ENCODE peak calls at places on chromosomes 3 and 15, in four cellular contexts. One of them, this sample, is unnamed.

GRCh38 chr3:48399387-48400172 is 27.6 kb downstream of the FBXW12 start:
- DNase-seq in cardiac muscle cell: no peak
- DNase-seq in hepatocyte: peak; percentile 4
- DNase-seq in endodermal cell: peak; percentile 57
- DNase-seq in this sample: peak; percentile 67

GRCh38 chr3:37511357-37511970 is 337.1 kb upstream of the LRRFIP2 start:
- DNase-seq in cardiac muscle cell: no peak
- DNase-seq in hepatocyte: no peak
- DNase-seq in endodermal cell: no peak
- DNase-seq in this sample: peak; percentile 63

GRCh38 chr3:41434781-41435180 is 235.5 kb downstream of the CTNNB1 start:
- DNase-seq in cardiac muscle cell: peak; percentile 11
- DNase-seq in hepatocyte: no peak
- DNase-seq in endodermal cell: no peak
- DNase-seq in this sample: no peak

GRCh38 chr3:8837172-8837571 is 67.8 kb upstream of the OXTR start:
- DNase-seq in cardiac muscle cell: peak; percentile 52
- DNase-seq in hepatocyte: no peak
- DNase-seq in endodermal cell: peak; percentile 33
- DNase-seq in this sample: no peak

GRCh38 chr15:48695088-48695834 is 49.8 kb upstream of the FBN1 start:
- DNase-seq in cardiac muscle cell: peak; percentile 78
- DNase-seq in hepatocyte: no peak
- DNase-seq in endodermal cell: no peak
- DNase-seq in this sample: no peak

GRCh38 chr3:61956236-61956635 is 394.9 kb downstream of the PTPRG start:
- DNase-seq in cardiac muscle cell: peak; percentile 71
- DNase-seq in hepatocyte: no peak
- DNase-seq in endodermal cell: no peak
- DNase-seq in this sample: no peak

GRCh38 chr15:98382139-98382538 is 266.2 kb upstream of the IGF1R start:
- DNase-seq in cardiac muscle cell: no peak
- DNase-seq in hepatocyte: no peak
- DNase-seq in endodermal cell: peak; percentile 67
- DNase-seq in this sample: no peak

GRCh38 chr3:149812165-149812605 is 830 bp upstream of the RNF13 start:
- DNase-seq in cardiac muscle cell: no peak
- DNase-seq in hepatocyte: no peak
- DNase-seq in endodermal cell: no peak
- DNase-seq in this sample: no peak

GRCh38 chr15:45587861-45588170 is 637 bp downstream of the BLOC1S6 start:
- DNase-seq in cardiac muscle cell: no peak
- DNase-seq in hepatocyte: no peak
- DNase-seq in endodermal cell: no peak
- DNase-seq in this sample: no peak

GRCh38 chr3:128170866-128171516 is 17.7 kb downstream of the EEFSEC start:
- DNase-seq in cardiac muscle cell: peak; percentile 87
- DNase-seq in hepatocyte: peak; percentile 86
- DNase-seq in endodermal cell: peak; percentile 68
- DNase-seq in this sample: peak; percentile 85

GRCh38 chr3:187016639-187017345 is 86.5 kb downstream of the ST6GAL1 start:
- DNase-seq in cardiac muscle cell: peak; percentile 86
- DNase-seq in hepatocyte: peak; percentile 50
- DNase-seq in endodermal cell: no peak
- DNase-seq in this sample: no peak

GRCh38 chr3:81968628-81969027 is 207.2 kb upstream of the GBE1 start:
- DNase-seq in cardiac muscle cell: no peak
- DNase-seq in hepatocyte: no peak
- DNase-seq in endodermal cell: no peak
- DNase-seq in this sample: no peak

GRCh38 chr3:73327052-73327451 is 265.6 kb downstream of the EBLN2 start:
- DNase-seq in cardiac muscle cell: no peak
- DNase-seq in hepatocyte: no peak
- DNase-seq in endodermal cell: no peak
- DNase-seq in this sample: no peak

GRCh38 chr3:68861521-68861920 is 70.8 kb downstream of the TAFA4 start:
- DNase-seq in cardiac muscle cell: no peak
- DNase-seq in hepatocyte: no peak
- DNase-seq in endodermal cell: no peak
- DNase-seq in this sample: no peak

GRCh38 chr3:68866157-68866556 is 66.2 kb downstream of the TAFA4 start:
- DNase-seq in cardiac muscle cell: no peak
- DNase-seq in hepatocyte: no peak
- DNase-seq in endodermal cell: no peak
- DNase-seq in this sample: no peak
- TF ChIP-seq CTCF in cardiac muscle cell: no peak
- TF ChIP-seq CTCF in hepatocyte: peak; percentile 35
- TF ChIP-seq CTCF in endodermal cell: peak; percentile 68
- TF ChIP-seq CTCF in this sample: peak; percentile 46

DNA sequence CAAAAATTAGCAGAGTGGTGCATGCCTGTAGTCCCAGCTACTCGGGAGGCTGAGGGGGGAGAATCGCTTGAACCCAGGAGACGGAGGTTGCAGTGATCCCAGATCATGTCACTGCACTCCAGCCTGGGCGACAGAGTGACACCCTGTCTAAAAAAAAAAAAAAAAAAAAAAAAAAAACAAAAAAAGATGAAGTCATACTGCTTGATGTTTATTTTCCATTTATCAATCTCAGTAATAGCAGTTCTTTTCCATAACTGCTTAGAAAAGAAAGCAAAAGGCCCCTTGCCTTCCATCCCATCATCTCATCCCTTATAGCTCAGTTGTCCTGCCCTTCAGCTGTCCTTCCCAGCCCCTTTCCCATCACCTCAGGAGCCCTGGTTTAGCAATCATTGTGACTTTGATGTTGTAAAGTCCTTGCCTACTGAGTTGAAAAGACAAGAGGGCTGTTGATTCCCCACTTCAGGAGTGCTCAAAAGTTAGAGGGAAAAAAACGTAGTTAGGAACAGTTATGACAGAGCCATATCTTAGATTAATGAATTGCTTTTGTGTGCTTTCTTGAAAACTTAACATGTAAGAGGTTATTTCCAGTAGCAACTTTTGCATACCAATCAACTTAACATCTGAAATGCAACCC is 18.0 kb upstream of the THRB start:
- DNase-seq in cardiac muscle cell: no peak
- DNase-seq in hepatocyte: no peak
- DNase-seq in endodermal cell: no peak
- DNase-seq in this sample: no peak
- H3K4me3 ChIP-seq in cardiac muscle cell: no peak overlapping the region
- H3K4me3 ChIP-seq in hepatocyte: no peak overlapping the region
- H3K4me3 ChIP-seq in endodermal cell: no peak overlapping the region
- H3K4me3 ChIP-seq in this sample: no peak overlapping the region

GRCh38 chr15:69749797-69750196 is 297.2 kb downstream of the RPLP1 start:
- DNase-seq in cardiac muscle cell: no peak
- DNase-seq in hepatocyte: no peak
- DNase-seq in endodermal cell: no peak
- DNase-seq in this sample: no peak
- TF ChIP-seq CTCF in cardiac muscle cell: peak; percentile 26
- TF ChIP-seq CTCF in hepatocyte: peak; percentile 4
- TF ChIP-seq CTCF in endodermal cell: peak; percentile 37
- TF ChIP-seq CTCF in this sample: no peak

DNA sequence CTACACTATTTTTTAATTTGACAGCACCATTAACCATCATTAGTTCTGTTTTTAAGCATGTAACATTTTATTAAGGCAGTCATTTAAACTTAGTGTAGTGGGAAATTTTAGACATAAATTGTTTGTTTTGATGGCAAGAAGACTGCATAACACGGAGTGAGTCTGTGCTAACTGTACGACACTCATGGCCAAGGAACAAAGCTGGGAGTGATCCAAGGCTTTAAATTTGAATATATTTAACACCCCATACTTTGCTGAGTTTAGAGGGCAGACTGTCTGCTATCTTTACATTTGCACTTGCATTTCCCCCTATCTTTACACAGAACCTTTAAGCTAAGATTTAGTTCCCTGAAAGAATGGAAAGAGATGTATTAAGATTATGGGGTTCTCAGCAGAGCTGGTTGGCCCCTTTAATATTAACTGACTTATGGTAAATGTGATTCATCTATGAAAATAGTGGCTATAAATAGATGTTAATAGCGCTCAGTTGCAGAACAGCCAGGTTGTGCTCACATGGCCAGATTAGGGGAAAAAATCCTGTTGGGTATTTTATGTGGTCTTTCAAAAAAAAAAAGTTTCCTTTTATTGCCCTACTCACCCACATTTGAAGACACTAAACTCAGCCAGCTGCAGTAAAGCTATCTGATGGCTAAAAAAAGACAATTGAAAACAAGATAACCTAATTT is 120.8 kb downstream of the CMSS1 start:
- DNase-seq in cardiac muscle cell: peak; percentile 50
- DNase-seq in hepatocyte: no peak
- DNase-seq in endodermal cell: no peak
- DNase-seq in this sample: no peak
- H3K4me3 ChIP-seq in cardiac muscle cell: no peak overlapping the region
- H3K4me3 ChIP-seq in hepatocyte: no peak overlapping the region
- H3K4me3 ChIP-seq in endodermal cell: peak overlapping the region; percentile 32
- H3K4me3 ChIP-seq in this sample: no peak overlapping the region

GRCh38 chr15:19992428-19992827 is 549.2 kb downstream of the GOLGA6L6 start:
- DNase-seq in cardiac muscle cell: no peak
- DNase-seq in hepatocyte: no peak
- DNase-seq in endodermal cell: no peak
- DNase-seq in this sample: no peak

GRCh38 chr15:19984101-19984500 is 557.5 kb downstream of the GOLGA6L6 start:
- DNase-seq in cardiac muscle cell: no peak
- DNase-seq in hepatocyte: no peak
- DNase-seq in endodermal cell: no peak
- DNase-seq in this sample: no peak

GRCh38 chr15:19987389-19988048 is 554.1 kb downstream of the GOLGA6L6 start:
- DNase-seq in cardiac muscle cell: no peak
- DNase-seq in hepatocyte: no peak
- DNase-seq in endodermal cell: peak; percentile 72
- DNase-seq in this sample: no peak
- TF ChIP-seq CTCF in cardiac muscle cell: no peak
- TF ChIP-seq CTCF in hepatocyte: no peak
- TF ChIP-seq CTCF in endodermal cell: peak; percentile 40
- TF ChIP-seq CTCF in this sample: peak; percentile 76

GRCh38 chr3:129486057-129487035 is 42.1 kb upstream of the RHO start:
- DNase-seq in cardiac muscle cell: peak; percentile 88
- DNase-seq in hepatocyte: no peak
- DNase-seq in endodermal cell: no peak
- DNase-seq in this sample: no peak
- H3K4me3 ChIP-seq in cardiac muscle cell: no peak overlapping the region
- H3K4me3 ChIP-seq in hepatocyte: no peak overlapping the region
- H3K4me3 ChIP-seq in endodermal cell: no peak overlapping the region
- H3K4me3 ChIP-seq in this sample: no peak overlapping the region

This sample was measured in LNCaP clone FGC.